ENCODE peak calls at places on chromosomes 6 and 20, in eight cellular contexts. D is mucosa of gallbladder, J is NCI-H1092 treated with DMSO at 0.1 percent for 48 hours, Z is OCI-LY7, C is substantia nigra, Y is globus pallidus, P is fibroblast of villous mesenchyme, N is NCI-H345. S is an unnamed sample.

GRCh38 chr6:42907336-42907735 is 8.5 kb upstream of the PTCRA start:
- DNase-seq in D (no peak), J (no peak), Z (no peak), C (no peak), Y (no peak), P (peak), N (no peak), S (no peak)

GRCh38 chr6:79506251-79506650 is 31.0 kb downstream of the LCA5 start:
- DNase-seq in D (no peak), J (no peak), Z (no peak), C (no peak), Y (no peak), P (no peak), N (no peak), S (no peak)

GRCh38 chr20:61963149-61963548 is 102.5 kb downstream of the TAF4 start:
- DNase-seq in D (no peak), J (no peak), Z (no peak), C (no peak), Y (no peak), P (no peak), N (no peak), S (no peak)

GRCh38 chr6:61200444-61200843 is 1085.6 kb downstream of the KHDRBS2 start:
- DNase-seq in D (no peak), J (no peak), Z (no peak), C (no peak), Y (no peak), P (no peak), N (no peak), S (no peak)

GRCh38 chr6:19159087-19159486 is 678.1 kb upstream of the ID4 start:
- DNase-seq in D (no peak), J (no peak), Z (no peak), C (no peak), Y (no peak), P (peak), N (no peak), S (no peak)

GRCh38 chr6:132063738-132064137 is 112.6 kb upstream of the CCN2 start:
- DNase-seq in D (no peak), J (no peak), Z (no peak), C (no peak), Y (no peak), P (no peak), N (no peak), S (no peak)

GRCh38 chr20:45959126-45959525 is 12.9 kb downstream of the ZNF335 start:
- DNase-seq in D (no peak), J (no peak), Z (no peak), C (no peak), Y (no peak), P (no peak), N (no peak), S (no peak)

GRCh38 chr20:34296468-34296867 is 6.7 kb downstream of the AHCY start:
- DNase-seq in D (no peak), J (no peak), Z (no peak), C (no peak), Y (no peak), P (no peak), N (no peak), S (no peak)

GRCh38 chr6:33752139-33753015 is 5.7 kb upstream of the IP6K3 start:
- DNase-seq in D (no peak), J (no peak), Z (no peak), C (no peak), Y (no peak), P (no peak), N (peak), S (no peak)

GRCh38 chr6:26290941-26291340 is 74.1 kb upstream of the BTN3A2 start:
- DNase-seq in D (no peak), J (no peak), Z (no peak), C (no peak), Y (no peak), P (no peak), N (no peak), S (no peak)

GRCh38 chr6:57141451-57142177 is 30.5 kb upstream of the BAG2 start:
- DNase-seq in D (no peak), J (no peak), Z (no peak), C (no peak), Y (no peak), P (no peak), N (no peak), S (no peak)

GRCh38 chr6:3176562-3177355 is 19.4 kb upstream of the TUBB2A start:
- DNase-seq in D (no peak), J (no peak), Z (no peak), C (no peak), Y (no peak), P (peak), N (no peak), S (no peak)

GRCh38 chr6:108638993-108639392 is 78.3 kb downstream of the FOXO3 start:
- DNase-seq in D (no peak), J (no peak), Z (no peak), C (no peak), Y (no peak), P (no peak), N (no peak), S (no peak)

GRCh38 chr6:36245572-36246031 is 24.3 kb upstream of the PNPLA1 start:
- DNase-seq in D (no peak), J (no peak), Z (peak), C (no peak), Y (no peak), P (no peak), N (no peak), S (no peak)

GRCh38 chr6:117169781-117170281 is 95.5 kb upstream of the VGLL2 start:
- DNase-seq in D (no peak), J (no peak), Z (no peak), C (no peak), Y (no peak), P (no peak), N (no peak), S (no peak)

GRCh38 chr20:54345817-54346216 is 129.6 kb upstream of the DOK5 start:
- DNase-seq in D (no peak), J (no peak), Z (no peak), C (no peak), Y (no peak), P (peak), N (no peak), S (no peak)

GRCh38 chr20:58308680-58309527 is 611 bp upstream of the RAB22A start:
- DNase-seq in D (peak), J (no peak), Z (peak), C (peak), Y (peak), P (peak), N (peak), S (peak)

GRCh38 chr6:170192905-170193304 is 98.0 kb downstream of the DLL1 start:
- DNase-seq in D (peak), J (no peak), Z (no peak), C (no peak), Y (no peak), P (no peak), N (no peak), S (no peak)

GRCh38 chr6:93419304-93420162 is at the start of gene EPHA7:
- DNase-seq in D (peak), J (peak), Z (no peak), C (peak), Y (peak), P (peak), N (peak), S (peak)

GRCh38 chr6:7541175-7542064 is at the start of gene DSP:
- DNase-seq in D (peak), J (peak), Z (no peak), C (no peak), Y (no peak), P (no peak), N (peak), S (peak)

GRCh38 chr6:120493483-120493882 is 840.8 kb downstream of the TBC1D32 start:
- DNase-seq in D (no peak), J (no peak), Z (no peak), C (no peak), Y (no peak), P (no peak), N (no peak), S (no peak)